ENCODE peak calls at places on chromosomes 12 and 14, in five cellular contexts. M, U, T, J and E are unnamed samples.

GRCh38 chr14:79924583-79924982 is 286.7 kb downstream of the DIO2 start:
- DNase-seq in M (no peak), U (no peak), T (no peak), J (no peak), E (no peak)

GRCh38 chr12:90152897-90153624 is 444.4 kb upstream of the ATP2B1 start:
- DNase-seq in M (no peak), U (no peak), T (no peak), J (no peak), E (no peak)

GRCh38 chr14:82159624-82160023 is 626.0 kb upstream of the SEL1L start:
- DNase-seq in M (no peak), U (no peak), T (no peak), J (no peak), E (no peak)

GRCh38 chr14:39023939-39024871 is 78.8 kb downstream of the SEC23A start:
- DNase-seq in M (no peak), U (no peak), T (peak; percentile 100), J (no peak), E (no peak)

GRCh38 chr12:46507766-46508165 is 135.2 kb upstream of the SLC38A2 start:
- DNase-seq in M (no peak), U (no peak), T (no peak), J (no peak), E (no peak)

GRCh38 chr12:13027508-13027907 is 16.7 kb upstream of the FAM234B start:
- DNase-seq in M (no peak), U (no peak), T (no peak), J (no peak), E (no peak)

GRCh38 chr14:71647086-71647784 is 285.0 kb upstream of the RGS6 start:
- DNase-seq in M (no peak), U (no peak), T (no peak), J (no peak), E (no peak)

GRCh38 chr14:103073876-103074698 is 9.9 kb upstream of the LBHD2 start:
- DNase-seq in M (peak; percentile 50), U (no peak), T (no peak), J (no peak), E (no peak)

GRCh38 chr14:20278414-20278813 is 27.3 kb downstream of the TTC5 start:
- DNase-seq in M (no peak), U (peak; percentile 63), T (no peak), J (no peak), E (peak; percentile 23)

GRCh38 chr14:100677925-100678765 is 48.5 kb upstream of the DLK1 start:
- DNase-seq in M (no peak), U (peak; percentile 85), T (no peak), J (no peak), E (peak; percentile 52)

GRCh38 chr12:44835641-44836379 is 40.3 kb downstream of the NELL2 start:
- DNase-seq in M (no peak), U (no peak), T (no peak), J (no peak), E (no peak)

GRCh38 chr14:50047274-50047676 is 69.1 kb downstream of the VCPKMT start:
- DNase-seq in M (no peak), U (no peak), T (peak; percentile 79), J (no peak), E (no peak)

GRCh38 chr14:105167303-105168092 is 1.1 kb downstream of the JAG2 start:
- DNase-seq in M (no peak), U (peak; percentile 65), T (no peak), J (peak; percentile 60), E (no peak)

GRCh38 chr14:25046301-25046943 is 3.5 kb downstream of the STXBP6 start:
- DNase-seq in M (no peak), U (peak; percentile 28), T (no peak), J (no peak), E (peak; percentile 26)

GRCh38 chr12:130423991-130424857 is 86.5 kb downstream of the PIWIL1 start:
- DNase-seq in M (no peak), U (no peak), T (no peak), J (no peak), E (no peak)

GRCh38 chr12:56256326-56256960 is 1.7 kb downstream of the ANKRD52 start:
- DNase-seq in M (no peak), U (no peak), T (no peak), J (no peak), E (peak; percentile 46)

GRCh38 chr12:82413994-82414393 is 55.7 kb downstream of the METTL25 start:
- DNase-seq in M (no peak), U (no peak), T (no peak), J (no peak), E (peak; percentile 5)

GRCh38 chr12:121033625-121034349 is 5.3 kb downstream of the OASL start:
- DNase-seq in M (peak; percentile 60), U (no peak), T (no peak), J (no peak), E (no peak)

GRCh38 chr12:89962648-89963047 is 254.0 kb upstream of the ATP2B1 start:
- DNase-seq in M (no peak), U (no peak), T (no peak), J (no peak), E (no peak)

GRCh38 chr12:62247242-62247641 is 13.0 kb upstream of the USP15 start:
- DNase-seq in M (no peak), U (no peak), T (no peak), J (no peak), E (no peak)

GRCh38 chr14:104082807-104083206 is 2.7 kb upstream of the ASPG start:
- DNase-seq in M (no peak), U (no peak), T (no peak), J (no peak), E (no peak)

GRCh38 chr12:15049456-15050153 is 76.8 kb downstream of the PDE6H start:
- DNase-seq in M (no peak), U (no peak), T (no peak), J (no peak), E (no peak)

GRCh38 chr12:2243275-2243674 is 190.5 kb downstream of the CACNA1C start:
- DNase-seq in M (no peak), U (no peak), T (no peak), J (no peak), E (peak; percentile 32)

GRCh38 chr12:26177303-26177702 is 18.1 kb upstream of the SSPN start:
- DNase-seq in M (no peak), U (no peak), T (no peak), J (no peak), E (no peak)

GRCh38 chr14:55370883-55371455 is 40.7 kb downstream of the ATG14 start:
- DNase-seq in M (no peak), U (peak; percentile 78), T (no peak), J (no peak), E (no peak)

GRCh38 chr14:55372423-55372822 is 39.2 kb downstream of the ATG14 start:
- DNase-seq in M (no peak), U (no peak), T (no peak), J (no peak), E (no peak)

GRCh38 chr14:55377236-55377635 is 34.4 kb downstream of the ATG14 start:
- DNase-seq in M (no peak), U (no peak), T (no peak), J (no peak), E (no peak)

GRCh38 chr14:55374771-55375170 is 36.9 kb downstream of the ATG14 start:
- DNase-seq in M (no peak), U (no peak), T (no peak), J (no peak), E (no peak)

DNA sequence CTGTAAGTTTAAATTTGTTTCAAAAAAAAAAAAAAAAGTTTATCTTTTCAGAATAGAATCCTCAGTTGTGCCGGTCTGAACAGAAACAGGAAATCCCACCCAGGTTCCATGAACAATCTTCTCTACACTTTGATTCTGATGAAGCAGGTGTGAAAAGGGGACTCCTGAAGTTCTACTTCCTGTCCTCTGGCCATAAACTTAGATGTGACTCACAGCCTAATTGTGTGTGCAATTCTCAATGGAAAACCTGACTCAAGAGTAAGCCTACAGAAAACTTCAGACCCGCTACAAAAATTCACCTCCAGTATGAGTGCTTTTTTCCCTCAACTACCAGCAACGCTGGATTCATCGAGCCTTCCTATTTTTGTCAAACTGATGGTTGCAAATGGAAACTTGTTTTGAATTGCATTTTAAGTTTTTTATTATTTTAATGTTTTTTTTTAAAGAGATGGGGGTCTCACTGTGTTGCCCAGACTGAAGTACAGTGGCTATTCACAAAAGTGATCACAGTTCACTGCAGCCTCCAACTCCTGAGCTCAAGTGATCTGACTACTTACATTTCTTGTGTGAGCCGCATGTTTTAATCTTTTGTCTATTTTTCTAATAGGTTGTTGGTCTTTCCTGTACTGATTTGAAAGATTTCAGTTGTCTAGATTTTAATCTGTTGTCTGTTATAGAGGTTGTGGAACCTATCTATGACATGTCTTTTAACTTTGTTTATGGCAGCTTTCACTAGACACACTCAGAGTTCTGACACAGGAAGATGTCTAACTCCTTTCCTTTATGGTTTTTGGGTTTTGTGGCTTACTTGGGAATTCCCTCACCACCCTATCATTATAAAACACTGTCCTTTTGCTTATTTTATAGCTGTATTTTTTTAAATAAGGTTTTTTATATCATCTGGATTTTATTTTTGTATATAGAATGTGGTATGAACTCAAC is 37.6 kb downstream of the ATG14 start:
- DNase-seq in M (no peak), U (no peak), T (no peak), J (no peak), E (peak; percentile 77)
- TF ChIP-seq BHLHE40 in M (no peak), U (no peak), T (no peak), J (no peak), E (no peak)

DNA sequence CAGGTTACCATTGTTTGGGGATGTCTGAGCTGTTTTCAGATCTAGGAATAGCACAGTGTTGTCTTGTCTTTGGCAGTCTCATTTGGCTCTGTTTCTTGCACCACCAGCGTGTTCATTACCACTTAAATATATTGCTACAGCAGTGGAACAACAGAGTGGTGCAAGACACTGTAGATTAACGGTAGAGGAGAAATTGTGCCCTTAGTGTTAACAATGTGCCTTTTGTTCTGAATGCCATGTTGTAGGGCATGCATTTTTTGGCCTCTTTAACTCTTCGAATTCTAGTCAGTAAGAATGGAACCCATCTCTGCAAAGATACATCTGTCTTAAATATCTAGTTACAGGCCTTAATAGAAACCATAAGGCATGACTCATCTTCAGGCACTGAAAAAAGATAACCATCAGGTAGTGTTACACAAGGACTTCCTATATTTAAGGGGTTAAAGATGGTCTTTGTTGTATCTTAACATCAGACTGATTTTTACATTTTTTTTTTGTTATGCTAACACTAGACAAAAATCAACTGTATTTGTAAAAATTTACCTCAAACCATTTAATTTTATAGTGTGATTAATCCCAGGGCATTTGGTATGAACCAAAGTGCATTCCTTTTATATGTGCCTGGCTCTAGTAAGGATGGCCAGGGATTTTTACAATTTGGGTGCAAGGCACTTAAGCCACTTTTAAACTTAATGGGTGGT is 12.9 kb downstream of the DYRK2 start:
- DNase-seq in M (no peak), U (no peak), T (no peak), J (no peak), E (peak; percentile 87)
- TF ChIP-seq BHLHE40 in M (no peak), U (no peak), T (no peak), J (no peak), E (no peak)

GRCh38 chr12:49683604-49684309 is 23.4 kb downstream of the FMNL3 start:
- DNase-seq in M (no peak), U (no peak), T (no peak), J (no peak), E (no peak)

GRCh38 chr12:49689785-49690184 is 17.4 kb downstream of the FMNL3 start:
- DNase-seq in M (no peak), U (no peak), T (no peak), J (no peak), E (no peak)

GRCh38 chr12:49684310-49684854 is 22.8 kb downstream of the FMNL3 start:
- DNase-seq in M (no peak), U (no peak), T (no peak), J (no peak), E (no peak)

GRCh38 chr12:49689236-49689635 is 18.0 kb downstream of the FMNL3 start:
- DNase-seq in M (no peak), U (no peak), T (no peak), J (no peak), E (no peak)

GRCh38 chr12:49687941-49688340 is 19.3 kb downstream of the FMNL3 start:
- DNase-seq in M (no peak), U (no peak), T (no peak), J (no peak), E (no peak)
- TF ChIP-seq BHLHE40 in M (no peak), U (no peak), T (no peak), J (no peak), E (no peak)

GRCh38 chr12:123105427-123105826 is 45.5 kb downstream of the PITPNM2 start:
- DNase-seq in M (no peak), U (no peak), T (no peak), J (no peak), E (no peak)
- TF ChIP-seq BHLHE40 in M (no peak), U (no peak), T (no peak), J (no peak), E (no peak)